ENCODE peak calls at places on chromosomes 12 and 14, in eight cellular contexts. I is choroid plexus epithelial cell, D is right atrium auricular region, Y is body of pancreas, L is H9, O is WTC11, V is fibroblast of lung, T is astrocyte of the spinal cord. X is an unnamed sample.
A peak's percentile ranks its signal among the peaks of the same experiment; 100 is the strongest.

GRCh38 chr12:113473942-113474341 is 2.3 kb upstream of the LHX5 start:
- DNase-seq in I (no peak), D (no peak), Y (no peak), L (peak; percentile 72), O (no peak), V (no peak), T (no peak), X (no peak)

GRCh38 chr12:51820721-51821422 is 27.6 kb downstream of the FIGNL2 start:
- DNase-seq in I (no peak), D (no peak), Y (peak; percentile 79), L (peak; percentile 86), O (peak; percentile 84), V (peak; percentile 63), T (peak; percentile 38), X (peak; percentile 42)

GRCh38 chr12:23084236-23084995 is 459.4 kb downstream of the ETNK1 start:
- DNase-seq in I (peak; percentile 76), D (no peak), Y (no peak), L (no peak), O (no peak), V (peak; percentile 97), T (peak; percentile 94), X (peak; percentile 69)

GRCh38 chr14:94355191-94355794 is 32.2 kb upstream of the SERPINA6 start:
- DNase-seq in I (peak; percentile 82), D (peak; percentile 73), Y (peak; percentile 36), L (peak; percentile 71), O (peak; percentile 69), V (peak; percentile 62), T (peak; percentile 56), X (peak; percentile 74)

GRCh38 chr14:99525699-99526080 is 44.5 kb downstream of the CCNK start:
- DNase-seq in I (no peak), D (no peak), Y (no peak), L (no peak), O (no peak), V (no peak), T (no peak), X (no peak)

GRCh38 chr12:68932701-68933563 is at the start of gene CPM:
- DNase-seq in I (peak; percentile 48), D (peak; percentile 62), Y (peak; percentile 89), L (peak; percentile 77), O (peak; percentile 60), V (peak; percentile 24), T (no peak), X (peak; percentile 49)

GRCh38 chr14:61475316-61475715 is 153.9 kb downstream of the PRKCH start:
- DNase-seq in I (peak; percentile 93), D (no peak), Y (no peak), L (no peak), O (no peak), V (peak; percentile 90), T (peak; percentile 80), X (peak; percentile 91)

GRCh38 chr14:89270439-89271227 is 146.4 kb downstream of the FOXN3 start:
- DNase-seq in I (no peak), D (no peak), Y (peak; percentile 51), L (no peak), O (no peak), V (no peak), T (no peak), X (no peak)

GRCh38 chr14:75139185-75139584 is 12.3 kb upstream of the NEK9 start:
- DNase-seq in I (no peak), D (no peak), Y (no peak), L (no peak), O (no peak), V (no peak), T (no peak), X (no peak)

GRCh38 chr14:99177876-99178630 is 93.9 kb downstream of the BCL11B start:
- DNase-seq in I (no peak), D (no peak), Y (no peak), L (peak; percentile 20), O (no peak), V (no peak), T (no peak), X (no peak)

GRCh38 chr12:77122236-77122635 is 56.9 kb upstream of the E2F7 start:
- DNase-seq in I (peak; percentile 96), D (no peak), Y (no peak), L (no peak), O (no peak), V (peak; percentile 95), T (peak; percentile 96), X (peak; percentile 94)

GRCh38 chr14:106166650-106167204 is 640.3 kb downstream of the TMEM121 start:
- DNase-seq in I (no peak), D (no peak), Y (no peak), L (no peak), O (no peak), V (no peak), T (no peak), X (no peak)

GRCh38 chr14:105392161-105393090 is 5.9 kb upstream of the TEX22 start:
- DNase-seq in I (no peak), D (no peak), Y (no peak), L (no peak), O (no peak), V (no peak), T (no peak), X (no peak)

GRCh38 chr12:111067498-111067897 is 147.1 kb upstream of the MYL2 start:
- DNase-seq in I (no peak), D (no peak), Y (no peak), L (no peak), O (no peak), V (no peak), T (no peak), X (no peak)

GRCh38 chr12:122894173-122895121 is 1.5 kb downstream of the VPS37B start:
- DNase-seq in I (no peak), D (no peak), Y (peak; percentile 62), L (no peak), O (no peak), V (no peak), T (no peak), X (no peak)
- TF ChIP-seq CTCF in I (no peak), D (no peak), Y (no peak), L (no peak), O (no peak), V (no peak), T (no peak), X (no peak)

GRCh38 chr12:57229041-57229633 is 374 bp upstream of the SHMT2 start:
- DNase-seq in I (no peak), D (no peak), Y (no peak), L (no peak), O (no peak), V (no peak), T (peak; percentile 13), X (no peak)

GRCh38 chr12:57230381-57231155 is 1.1 kb downstream of the SHMT2 start:
- DNase-seq in I (no peak), D (no peak), Y (peak; percentile 37), L (no peak), O (no peak), V (peak; percentile 28), T (no peak), X (no peak)

GRCh38 chr12:57231276-57232021 is 1.9 kb downstream of the SHMT2 start:
- DNase-seq in I (no peak), D (no peak), Y (no peak), L (no peak), O (no peak), V (no peak), T (no peak), X (no peak)

GRCh38 chr12:57227315-57228115 is 2.0 kb upstream of the SHMT2 start:
- DNase-seq in I (no peak), D (no peak), Y (no peak), L (no peak), O (no peak), V (no peak), T (no peak), X (no peak)

DNA sequence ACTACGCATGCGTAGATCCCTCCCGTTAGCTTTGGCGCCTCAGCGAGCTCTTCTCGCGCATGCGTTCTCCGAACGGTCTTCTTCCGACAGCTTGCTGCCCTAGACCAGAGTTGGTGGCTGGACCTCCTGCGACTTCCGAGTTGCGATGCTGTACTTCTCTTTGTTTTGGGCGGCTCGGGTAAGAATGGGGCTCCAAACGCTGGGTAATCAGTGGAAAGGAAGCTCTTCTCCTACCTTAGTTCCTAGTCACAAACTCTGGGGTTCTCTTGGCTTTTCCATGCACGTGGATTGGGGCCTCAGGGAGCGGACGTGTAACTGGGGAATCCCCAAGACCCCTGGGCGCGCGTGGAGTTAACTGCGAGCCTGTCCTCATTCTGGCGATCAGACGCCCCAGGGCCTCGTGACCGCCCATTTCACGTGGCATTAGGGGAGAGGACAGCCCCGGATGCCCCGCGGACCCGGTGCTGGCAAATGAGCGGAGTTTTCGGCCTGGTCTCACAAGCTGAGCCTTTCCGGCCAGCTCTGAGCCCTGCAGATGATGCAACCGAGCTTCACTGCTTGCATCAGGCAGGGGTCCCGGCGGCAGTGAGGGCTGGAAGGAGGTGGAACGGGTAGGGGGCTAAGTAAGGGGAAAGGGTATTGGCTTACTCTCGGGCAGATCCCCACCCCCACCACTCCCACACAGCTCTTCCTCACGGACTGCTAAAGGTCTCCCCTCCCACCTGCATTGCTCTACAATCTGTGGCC is at the start of gene SHMT2:
- DNase-seq in I (peak; percentile 97), D (peak; percentile 93), Y (peak; percentile 97), L (peak; percentile 98), O (peak; percentile 97), V (peak; percentile 96), T (peak; percentile 94), X (peak; percentile 97)
- TF ChIP-seq CTCF in I (no peak), D (no peak), Y (no peak), L (no peak), O (no peak), V (no peak), T (no peak), X (no peak)

DNA sequence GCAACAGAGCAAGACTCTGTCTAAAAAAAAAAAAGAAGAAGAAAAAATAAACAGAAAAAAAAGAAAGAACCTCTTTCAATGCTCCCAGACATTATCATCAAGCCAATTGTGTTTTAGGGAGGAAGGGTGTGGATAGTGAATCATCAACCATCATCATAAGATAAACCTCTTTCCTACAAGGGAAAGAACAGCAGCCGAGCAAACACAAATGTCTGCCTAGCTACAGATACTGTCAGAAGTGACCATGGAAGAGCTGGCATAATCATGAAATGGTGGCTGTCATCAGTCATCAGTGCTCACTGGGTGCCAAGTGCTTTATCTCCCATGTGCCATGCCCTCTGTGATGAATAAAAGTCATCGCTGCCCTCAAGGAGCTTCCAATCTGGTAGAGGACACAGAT is 46.6 kb downstream of the SLC17A8 start:
- DNase-seq in I (peak; percentile 44), D (no peak), Y (no peak), L (no peak), O (no peak), V (peak; percentile 7), T (no peak), X (peak; percentile 35)
- TF ChIP-seq CTCF in I (no peak), D (no peak), Y (no peak), L (no peak), O (no peak), V (no peak), T (no peak), X (no peak)

GRCh38 chr14:63443361-63443760 is 99.8 kb downstream of the PPP2R5E start:
- DNase-seq in I (no peak), D (no peak), Y (no peak), L (no peak), O (no peak), V (no peak), T (no peak), X (no peak)

GRCh38 chr14:63435838-63436237 is 107.3 kb downstream of the PPP2R5E start:
- DNase-seq in I (peak; percentile 91), D (peak; percentile 78), Y (peak; percentile 72), L (no peak), O (no peak), V (peak; percentile 97), T (peak; percentile 52), X (peak; percentile 67)

GRCh38 chr14:63436286-63437098 is 106.7 kb downstream of the PPP2R5E start:
- DNase-seq in I (no peak), D (no peak), Y (no peak), L (no peak), O (no peak), V (no peak), T (no peak), X (no peak)

GRCh38 chr14:63435204-63435603 is 108.0 kb downstream of the PPP2R5E start:
- DNase-seq in I (no peak), D (no peak), Y (no peak), L (no peak), O (no peak), V (no peak), T (no peak), X (no peak)

GRCh38 chr14:63438065-63438757 is 105.0 kb downstream of the PPP2R5E start:
- DNase-seq in I (peak; percentile 99), D (peak; percentile 77), Y (peak; percentile 78), L (no peak), O (no peak), V (peak; percentile 87), T (peak; percentile 94), X (peak; percentile 98)
- TF ChIP-seq CTCF in I (peak; percentile 48), D (peak; percentile 43), Y (no peak), L (peak; percentile 23), O (no peak), V (peak; percentile 39), T (peak; percentile 31), X (peak; percentile 30)